ENCODE peak calls at places on chromosomes 12 and 14, in eight cellular contexts. Z is trophoblast cell, X is neural progenitor cell, S is adipocyte, H is astrocyte, F is GM23248, V is fibroblast of lung, O is endothelial cell of umbilical vein. N is an unnamed sample.
A peak's percentile ranks its signal among the peaks of the same experiment; 100 is the strongest.

GRCh38 chr12:42234970-42235369 is 3.1 kb downstream of the YAF2 start:
- DNase-seq in H (no peak), S (no peak), V (peak; percentile 68), F (peak; percentile 33), O (no peak), X (no peak), Z (no peak), N (no peak)

GRCh38 chr12:123801573-123802178 is 39.6 kb downstream of the DNAH10 start:
- DNase-seq in Z (no peak), F (peak; percentile 56), H (peak; percentile 5), S (peak; percentile 81), O (peak; percentile 7), V (peak; percentile 61), X (no peak), N (no peak)

GRCh38 chr12:128267651-128268347 is 829 bp downstream of the TMEM132C start:
- DNase-seq in O (no peak), F (no peak), X (peak; percentile 57), Z (no peak), S (no peak), V (no peak), H (no peak), N (no peak)

GRCh38 chr12:124326899-124327298 is 32.0 kb downstream of the RFLNA start:
- DNase-seq in X (no peak), V (no peak), O (no peak), Z (no peak), S (no peak), H (no peak), F (no peak), N (no peak)

GRCh38 chr12:20366776-20367409 is 1.4 kb upstream of the PDE3A start:
- DNase-seq in V (no peak), F (no peak), H (no peak), X (no peak), Z (no peak), O (no peak), S (peak; percentile 16), N (no peak)

GRCh38 chr14:87002831-87003230 is 990.2 kb downstream of the GALC start:
- DNase-seq in V (peak; percentile 27), X (no peak), Z (no peak), F (peak; percentile 1), O (no peak), S (peak; percentile 57), H (no peak), N (no peak)

GRCh38 chr12:113427882-113428281 is 5.7 kb downstream of the SDSL start:
- DNase-seq in S (no peak), O (no peak), X (no peak), H (no peak), Z (no peak), F (no peak), V (no peak), N (no peak)

GRCh38 chr14:34649344-34649743 is 19.4 kb upstream of the SNX6 start:
- DNase-seq in X (no peak), Z (no peak), V (peak; percentile 94), F (peak; percentile 86), H (peak; percentile 92), O (peak; percentile 63), S (peak; percentile 84), N (no peak)

GRCh38 chr14:105092124-105092911 is 27.1 kb upstream of the GPR132 start:
- DNase-seq in S (peak; percentile 14), Z (peak; percentile 32), O (no peak), F (peak; percentile 61), X (peak; percentile 26), V (no peak), H (no peak), N (peak; percentile 84)

DNA sequence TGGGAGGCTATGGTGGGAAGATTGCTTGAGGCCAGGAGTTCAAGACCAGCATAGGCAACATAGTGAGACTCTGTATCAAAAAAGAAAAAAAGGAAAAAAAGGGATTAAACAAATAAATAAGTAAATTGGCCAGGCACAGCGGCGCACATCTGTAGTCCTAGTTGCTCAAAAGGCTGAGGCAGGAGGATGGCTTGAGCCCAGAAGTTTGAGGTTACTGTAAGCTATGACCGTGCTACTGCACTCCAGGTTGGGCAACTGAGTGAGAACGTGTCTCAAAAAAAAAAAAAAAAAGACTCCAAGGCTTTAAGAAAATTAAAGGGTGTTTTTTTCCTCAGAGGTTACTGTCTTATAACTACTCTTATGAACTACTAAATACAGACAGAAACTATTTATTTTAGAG is 11.7 kb downstream of the BEST3 start:
- DNase-seq in Z (no peak), S (no peak), F (peak; percentile 34), H (no peak), X (no peak), V (peak; percentile 31), O (no peak), N (no peak)
- H3K9ac ChIP-seq in Z (no peak overlapping the region), S (no peak overlapping the region), F (no peak overlapping the region), H (no peak overlapping the region), X (no peak overlapping the region), V (no peak overlapping the region), O (no peak overlapping the region), N (no peak overlapping the region)

GRCh38 chr14:102916347-102917055 is 6.0 kb upstream of the AMN start:
- DNase-seq in S (no peak), O (no peak), F (no peak), V (no peak), Z (no peak), H (no peak), X (no peak), N (peak; percentile 53)
- H3K4me3 ChIP-seq in S (no peak overlapping the region), O (no peak overlapping the region), F (no peak overlapping the region), V (no peak overlapping the region), Z (no peak overlapping the region), H (no peak overlapping the region), X (no peak overlapping the region), N (no peak overlapping the region)

DNA sequence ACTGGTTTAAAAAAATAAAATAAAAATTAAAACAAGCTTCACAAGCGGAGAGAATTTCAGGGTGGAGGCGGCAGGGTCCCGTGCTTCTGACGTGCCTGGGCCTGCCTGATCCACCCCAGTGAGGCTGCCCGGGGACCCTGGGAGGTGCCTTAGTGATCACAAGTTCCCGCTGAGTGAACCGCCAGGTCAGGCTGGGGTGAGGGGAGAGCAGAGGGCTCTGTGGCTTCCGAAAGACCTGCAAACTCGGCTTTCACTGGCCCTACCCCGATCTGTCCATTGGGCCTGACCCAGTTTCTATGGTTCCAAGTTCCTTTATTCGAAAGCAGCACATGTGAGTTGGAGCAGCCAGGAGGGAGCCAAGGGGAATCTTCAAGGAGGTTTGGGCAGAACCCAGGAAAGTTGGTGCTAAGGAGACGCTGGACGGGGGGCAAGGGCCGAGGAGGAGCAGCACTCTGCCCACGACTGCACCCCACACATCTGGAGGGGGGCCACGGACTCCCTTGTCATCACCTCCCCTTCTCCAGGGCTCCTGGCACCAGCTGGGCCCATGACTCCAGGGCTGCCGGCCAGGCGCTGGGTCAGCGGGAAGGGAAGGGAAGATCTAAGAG is 12.9 kb downstream of the MMP14 start:
- DNase-seq in Z (no peak), S (no peak), O (no peak), F (peak; percentile 83), H (peak; percentile 27), V (no peak), X (no peak), N (peak; percentile 84)
- H3K9ac ChIP-seq in Z (no peak overlapping the region), S (peak overlapping the region; percentile 80), O (no peak overlapping the region), F (peak overlapping the region; percentile 94), H (peak overlapping the region; percentile 85), V (peak overlapping the region; percentile 67), X (no peak overlapping the region), N (peak overlapping the region; percentile 46)

DNA sequence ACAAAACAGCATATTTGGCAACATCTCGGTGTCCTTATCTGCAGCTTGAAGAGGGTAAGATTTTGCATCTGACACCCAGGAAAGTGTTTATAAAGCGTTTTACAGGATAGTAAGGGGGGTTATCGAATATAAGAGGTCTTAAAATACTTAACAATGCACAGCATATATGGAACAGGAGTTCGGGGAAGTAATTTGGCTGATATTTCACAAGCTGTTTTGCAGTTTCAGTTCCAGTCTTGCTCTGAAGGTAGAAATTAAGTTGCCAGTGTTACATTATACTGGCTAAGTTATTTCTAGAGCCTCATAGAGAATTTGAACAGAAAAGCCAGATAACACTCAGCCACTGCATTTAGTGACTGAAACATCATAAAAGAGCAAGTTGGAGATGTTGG is 941 bp upstream of the MAP4K5 start:
- DNase-seq in F (no peak), V (no peak), Z (no peak), X (no peak), O (no peak), S (no peak), H (no peak), N (no peak)
- H3K4me3 ChIP-seq in F (no peak overlapping the region), V (no peak overlapping the region), Z (no peak overlapping the region), X (peak overlapping the region; percentile 91), O (no peak overlapping the region), S (no peak overlapping the region), H (no peak overlapping the region), N (peak overlapping the region; percentile 79)

DNA sequence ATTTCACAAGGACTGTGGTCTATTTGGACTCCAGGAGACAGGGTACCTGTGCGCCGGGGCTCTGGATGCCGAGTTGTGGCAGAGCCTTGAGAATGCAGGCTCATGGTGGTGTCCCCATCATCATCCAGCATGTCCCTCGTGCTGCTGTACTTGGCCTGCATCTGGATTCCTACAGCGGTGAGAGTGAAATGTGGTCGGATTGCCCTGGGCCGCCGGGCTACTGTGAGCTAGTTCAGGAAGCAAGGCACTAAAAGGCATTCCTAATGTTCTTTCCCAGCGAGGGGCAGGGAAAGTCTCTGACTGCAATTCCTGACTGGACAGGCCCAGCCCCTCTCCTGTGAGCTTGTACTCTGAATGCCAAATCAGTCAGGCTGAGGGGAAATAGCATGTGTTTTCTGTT is at the start of gene CLEC1A:
- DNase-seq in S (peak; percentile 3), V (peak; percentile 11), O (peak; percentile 82), Z (peak; percentile 91), H (no peak), X (peak; percentile 72), F (no peak), N (peak; percentile 55)
- H3K9ac ChIP-seq in S (no peak within 1 kb of the TSS), V (no peak within 1 kb of the TSS), O (peak within 1 kb of the TSS; percentile 80), Z (no peak within 1 kb of the TSS), H (no peak within 1 kb of the TSS), X (no peak within 1 kb of the TSS), F (no peak within 1 kb of the TSS), N (peak within 1 kb of the TSS; percentile 67)

DNA sequence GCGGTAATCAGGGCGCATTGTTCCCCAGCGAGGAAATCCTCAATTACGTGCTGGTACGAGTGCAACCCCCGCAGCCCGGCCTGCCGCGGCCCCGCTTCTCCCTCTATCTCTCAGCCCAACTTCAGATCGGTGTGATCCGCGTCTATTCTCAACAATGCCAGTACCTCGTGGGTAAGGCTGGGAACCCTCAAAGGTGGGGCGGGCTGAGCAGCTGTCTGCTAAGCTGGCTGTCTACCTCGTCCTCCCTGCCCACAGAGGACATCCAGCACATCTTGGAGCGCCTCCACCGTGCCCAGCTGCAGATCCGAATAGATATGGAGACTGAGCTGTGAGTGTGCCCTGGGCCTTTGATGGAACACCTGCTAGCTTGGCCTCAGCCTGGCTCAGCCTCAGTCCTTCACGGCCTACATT is 996 bp downstream of the REC8 start:
- DNase-seq in V (no peak), S (no peak), Z (no peak), H (no peak), O (no peak), X (peak; percentile 9), F (no peak), N (peak; percentile 67)
- H3K4me3 ChIP-seq in V (no peak overlapping the region), S (no peak overlapping the region), Z (no peak overlapping the region), H (peak overlapping the region; percentile 50), O (no peak overlapping the region), X (peak overlapping the region; percentile 60), F (no peak overlapping the region), N (no peak overlapping the region)

N was measured in kidney.